ENCODE peak calls at places on chromosomes 2 and 18, in ten cellular contexts. E, J, K, V, W, F, U, T, M and C are unnamed samples.

GRCh38 chr2:210502997-210503621 is 26.6 kb upstream of the LANCL1 start:
- DNase-seq in M (peak; percentile 66), V (peak; percentile 0), F (no peak), K (peak; percentile 75), E (peak; percentile 62), J (no peak), U (no peak), W (peak; percentile 12), T (no peak), C (no peak)

GRCh38 chr18:8380006-8380405 is 229.2 kb upstream of the RAB12 start:
- DNase-seq in W (no peak), K (no peak), T (no peak), U (no peak), M (no peak), J (no peak), V (no peak), F (no peak), E (no peak), C (no peak)

GRCh38 chr2:46448656-46449055 is 30.7 kb upstream of the TMEM247 start:
- DNase-seq in T (no peak), E (no peak), M (no peak), V (no peak), J (no peak), F (no peak), K (no peak), U (no peak), W (no peak), C (no peak)

GRCh38 chr2:15812187-15812830 is 128.0 kb upstream of the MYCN start:
- DNase-seq in W (no peak), M (no peak), E (no peak), U (no peak), V (no peak), T (no peak), J (no peak), K (no peak), F (no peak), C (no peak)

GRCh38 chr18:77112161-77112801 is 20.3 kb downstream of the MBP start:
- DNase-seq in J (no peak), V (no peak), T (no peak), E (no peak), F (no peak), W (no peak), K (no peak), U (peak; percentile 75), M (peak; percentile 67), C (no peak)

GRCh38 chr2:177983183-177983788 is 89.3 kb downstream of the PDE11A start:
- DNase-seq in U (no peak), W (peak; percentile 15), F (no peak), M (no peak), J (no peak), T (peak; percentile 9), E (peak; percentile 70), V (peak; percentile 56), K (peak; percentile 75), C (no peak)

GRCh38 chr2:105179469-105180372 is 61.8 kb upstream of the GPR45 start:
- DNase-seq in F (no peak), T (peak; percentile 31), K (peak; percentile 56), J (no peak), W (no peak), V (peak; percentile 31), U (no peak), M (no peak), E (peak; percentile 86), C (no peak)

GRCh38 chr2:231679906-231680283 is 28.4 kb upstream of the PTMA start:
- DNase-seq in K (no peak), U (no peak), W (no peak), M (no peak), J (no peak), T (no peak), F (no peak), E (no peak), V (no peak), C (no peak)

GRCh38 chr2:176088048-176088936 is 4.2 kb upstream of the HOXD13 start:
- DNase-seq in E (peak; percentile 51), W (no peak), V (peak; percentile 43), K (peak; percentile 62), U (no peak), J (no peak), T (peak; percentile 42), M (no peak), F (no peak), C (no peak)

GRCh38 chr2:137123241-137123640 is 357.9 kb downstream of the THSD7B start:
- DNase-seq in F (no peak), W (no peak), M (no peak), J (no peak), K (no peak), U (no peak), E (peak; percentile 43), V (no peak), T (no peak), C (no peak)

GRCh38 chr2:64989982-64990614 is 899 bp downstream of the SLC1A4 start:
- DNase-seq in M (peak; percentile 63), W (no peak), V (no peak), F (no peak), J (no peak), U (no peak), E (no peak), K (peak; percentile 84), T (peak; percentile 13), C (no peak)

GRCh38 chr2:86074256-86074655 is 31.4 kb downstream of the POLR1A start:
- DNase-seq in T (no peak), J (no peak), W (no peak), U (no peak), K (no peak), M (no peak), F (no peak), E (no peak), V (no peak), C (no peak)

GRCh38 chr2:28134262-28134812 is 243.8 kb downstream of the BABAM2 start:
- DNase-seq in F (no peak), V (peak; percentile 31), W (no peak), J (no peak), K (no peak), M (no peak), T (peak; percentile 82), U (no peak), E (peak; percentile 75), C (no peak)

GRCh38 chr18:80022613-80023012 is 11.6 kb upstream of the RBFA start:
- DNase-seq in J (no peak), U (no peak), V (no peak), K (peak; percentile 70), T (no peak), W (peak; percentile 22), F (no peak), E (no peak), M (no peak), C (no peak)

GRCh38 chr18:79919089-79919488 is 32.4 kb downstream of the SLC66A2 start:
- DNase-seq in U (peak; percentile 80), K (no peak), F (no peak), V (no peak), J (no peak), W (no peak), T (no peak), M (peak; percentile 51), E (no peak), C (no peak)